ENCODE peak calls at places on chromosomes 11 and 22, in five cellular contexts. U is Caco-2, O is suprapubic skin, G is stomach, H is psoas muscle. C is an unnamed sample. For H3K9me3 and H3K27me3, the result is how much of the 10 kb centered on the place peaks cover.

GRCh38 chr11:84215671-84216070 is 929.5 kb upstream of the CCDC90B start:
- DNase-seq in G (no peak), H (no peak), U (no peak), O (no peak), C (no peak)

GRCh38 chr11:85187992-85188391 is 439.2 kb downstream of the DLG2 start:
- DNase-seq in H (no peak), G (no peak), U (peak), O (no peak), C (no peak)

GRCh38 chr11:44398266-44399045 is 88.5 kb upstream of the ALX4 start:
- DNase-seq in U (no peak), G (no peak), O (peak), H (no peak), C (no peak)

GRCh38 chr11:108835624-108836023 is 170.8 kb downstream of the DDX10 start:
- DNase-seq in U (no peak), O (no peak), G (no peak), H (no peak), C (no peak)

GRCh38 chr11:96052921-96053631 is 129.2 kb upstream of the MTMR2 start:
- DNase-seq in G (no peak), O (no peak), U (no peak), H (no peak), C (peak)

GRCh38 chr11:12070446-12071267 is 39.7 kb upstream of the MICAL2 start:
- DNase-seq in H (peak), G (no peak), U (no peak), O (peak), C (no peak)

GRCh38 chr11:88337342-88338222 is at the start of gene CTSC:
- DNase-seq in U (peak), H (peak), G (peak), O (peak), C (peak)

GRCh38 chr11:102617491-102618026 is 7.6 kb downstream of the MMP20 start:
- DNase-seq in U (no peak), H (no peak), G (no peak), O (no peak), C (no peak)

GRCh38 chr11:85823816-85824215 is 12.9 kb upstream of the SYTL2 start:
- DNase-seq in O (no peak), G (no peak), H (no peak), U (no peak), C (no peak)

GRCh38 chr22:42294034-42294985 is 23.9 kb upstream of the TCF20 start:
- DNase-seq in H (no peak), G (peak), O (no peak), U (peak), C (peak)

GRCh38 chr22:27019827-27020226 is 362.4 kb downstream of the MIAT start:
- DNase-seq in U (peak), O (no peak), G (no peak), H (no peak), C (no peak)

GRCh38 chr11:9774591-9775392 is 110.9 kb downstream of the SWAP70 start:
- DNase-seq in U (no peak), G (no peak), O (no peak), H (no peak), C (no peak)

GRCh38 chr11:103070142-103070541 is 21.8 kb downstream of the DCUN1D5 start:
- DNase-seq in H (no peak), U (no peak), O (no peak), G (no peak), C (no peak)

GRCh38 chr22:20530368-20531153 is 23.2 kb downstream of the MED15 start:
- DNase-seq in G (no peak), H (peak), U (peak), O (no peak), C (no peak)

GRCh38 chr22:29359469-29359868 is 28.9 kb downstream of the AP1B1 start:
- DNase-seq in U (peak), G (peak), H (peak), O (peak), C (peak)

GRCh38 chr11:94649254-94649653 is 82.1 kb downstream of the PIWIL4 start:
- DNase-seq in H (no peak), U (no peak), O (no peak), G (no peak), C (no peak)

GRCh38 chr11:82890941-82891340 is 9.3 kb downstream of the PRCP start:
- DNase-seq in O (no peak), H (no peak), G (no peak), U (no peak), C (no peak)
- H3K4me3 ChIP-seq in O (no peak), H (no peak), G (no peak), U (no peak), C (no peak)

DNA sequence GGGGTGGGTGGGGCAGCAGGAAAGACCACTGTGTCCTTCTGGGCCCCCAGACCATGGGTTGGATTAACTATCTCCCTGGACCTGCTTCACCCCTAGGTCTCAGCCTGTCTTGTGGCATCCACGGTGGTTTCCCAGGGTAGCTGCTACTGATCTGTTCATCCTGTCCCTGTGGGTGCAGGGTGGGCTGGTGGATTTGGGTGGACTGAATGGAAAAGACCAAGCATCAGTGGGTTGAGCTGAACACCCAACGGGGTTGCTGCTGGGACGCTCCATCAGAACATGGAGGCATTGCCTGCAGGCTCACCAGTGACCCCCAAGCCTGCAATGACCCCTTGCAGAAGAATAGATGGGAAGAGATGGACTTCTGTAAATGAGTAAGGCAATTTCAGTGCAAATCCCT is 812.1 kb downstream of the TBC1D22A start:
- DNase-seq in G (no peak), U (no peak), O (peak), H (no peak), C (no peak)
- H3K9me3 ChIP-seq in G (under half), U (under half), O (under half), H (under half), C (under half)

DNA sequence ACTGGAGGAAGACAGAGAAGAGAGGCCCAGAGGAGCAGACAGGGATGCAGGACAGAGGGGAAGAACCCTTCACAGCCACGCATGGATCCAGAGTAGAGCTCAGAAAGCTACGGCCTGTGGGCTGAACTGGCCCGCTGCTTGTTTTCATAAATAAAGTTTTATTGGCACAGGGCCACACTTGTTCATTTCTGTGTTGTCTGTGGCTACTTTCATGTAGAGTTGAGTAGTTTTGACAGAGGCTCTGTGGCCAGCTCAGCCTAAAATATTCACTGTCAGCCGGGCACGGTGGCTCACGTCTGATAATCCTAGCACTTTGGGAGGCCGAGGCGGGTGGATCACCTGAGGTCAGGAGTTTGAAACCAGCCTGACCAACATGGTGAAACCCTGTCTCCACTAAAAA is 26.2 kb upstream of the GAL start:
- DNase-seq in H (no peak), O (peak), U (no peak), G (no peak), C (no peak)
- H3K27me3 ChIP-seq in H (under half), O (under half), U (under half), G (under half), C (under half)

GRCh38 chr11:121029153-121029552 is 5.3 kb downstream of the TBCEL start:
- DNase-seq in O (no peak), U (no peak), H (no peak), G (no peak), C (no peak)

GRCh38 chr11:121023848-121024751 is at the start of gene TBCEL:
- DNase-seq in H (peak), O (peak), U (peak), G (peak), C (peak)

GRCh38 chr11:121029813-121030445 is 6.0 kb downstream of the TBCEL start:
- DNase-seq in O (no peak), G (no peak), H (no peak), U (no peak), C (no peak)

DNA sequence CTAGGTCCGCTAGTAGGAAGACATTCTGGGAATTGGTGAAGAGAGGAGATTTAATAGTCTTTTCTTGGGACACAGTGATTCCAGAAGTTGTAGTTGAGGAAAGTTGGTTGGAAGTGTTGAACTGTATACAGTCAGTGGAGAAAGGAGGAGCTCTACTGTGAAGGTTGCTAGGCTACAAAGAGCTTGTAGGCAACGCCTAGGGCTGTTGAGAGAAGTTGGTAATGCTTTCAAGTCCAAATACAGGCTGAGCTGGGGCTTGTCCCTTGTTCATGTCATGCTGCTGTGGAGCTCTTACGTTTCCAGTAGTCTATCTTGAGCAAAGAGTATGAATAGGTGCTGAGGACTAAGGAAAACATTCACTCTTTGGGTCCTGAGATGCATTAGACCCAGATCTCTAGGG is 1.1 kb downstream of the TBCEL start:
- DNase-seq in G (no peak), O (no peak), U (no peak), H (no peak), C (no peak)
- H3K4me3 ChIP-seq in G (peak), O (peak), U (peak), H (peak), C (peak)

C was measured in A673.